ENCODE peak calls at places on chromosomes 11 and 22, in nine cellular contexts. One of them, this sample, is unnamed.

GRCh38 chr11:64073542-64073941 is 37.8 kb downstream of the FLRT1 start:
- DNase-seq in T-helper 1 cell: no peak
- DNase-seq in suprapubic skin: no peak
- DNase-seq in stimulated activated CD4-positive, alpha-beta T cell treated with anti-CD3 and anti-CD28 coated beads, Interleukin-12 subunit alpha, Interleukin-12 subunit beta, amount 100 ng/mL, for 24 hours: no peak
- DNase-seq in iris pigment epithelial cell: no peak
- DNase-seq in activated CD4-positive, alpha-beta T cell treated with anti-CD3 and anti-CD28 coated beads, Interleukin-2, amount 50 U/mL, for 48 hours: no peak
- DNase-seq in dorsolateral prefrontal cortex: no peak
- DNase-seq in naive thymus-derived CD4-positive, alpha-beta T cell: no peak
- DNase-seq in fibroblast of gingiva: no peak
- DNase-seq in this sample: no peak

GRCh38 chr11:12359761-12360160 is 17.6 kb upstream of the PARVA start:
- DNase-seq in fibroblast of gingiva: no peak
- DNase-seq in naive thymus-derived CD4-positive, alpha-beta T cell: no peak
- DNase-seq in T-helper 1 cell: no peak
- DNase-seq in suprapubic skin: no peak
- DNase-seq in activated CD4-positive, alpha-beta T cell treated with anti-CD3 and anti-CD28 coated beads, Interleukin-2, amount 50 U/mL, for 48 hours: no peak
- DNase-seq in dorsolateral prefrontal cortex: no peak
- DNase-seq in stimulated activated CD4-positive, alpha-beta T cell treated with anti-CD3 and anti-CD28 coated beads, Interleukin-12 subunit alpha, Interleukin-12 subunit beta, amount 100 ng/mL, for 24 hours: no peak
- DNase-seq in iris pigment epithelial cell: peak
- DNase-seq in this sample: no peak

GRCh38 chr11:12640355-12640754 is 33.9 kb upstream of the TEAD1 start:
- DNase-seq in fibroblast of gingiva: no peak
- DNase-seq in stimulated activated CD4-positive, alpha-beta T cell treated with anti-CD3 and anti-CD28 coated beads, Interleukin-12 subunit alpha, Interleukin-12 subunit beta, amount 100 ng/mL, for 24 hours: no peak
- DNase-seq in dorsolateral prefrontal cortex: no peak
- DNase-seq in suprapubic skin: no peak
- DNase-seq in naive thymus-derived CD4-positive, alpha-beta T cell: no peak
- DNase-seq in activated CD4-positive, alpha-beta T cell treated with anti-CD3 and anti-CD28 coated beads, Interleukin-2, amount 50 U/mL, for 48 hours: no peak
- DNase-seq in iris pigment epithelial cell: no peak
- DNase-seq in T-helper 1 cell: no peak
- DNase-seq in this sample: no peak

GRCh38 chr22:36439481-36440271 is 41.8 kb downstream of the TXN2 start:
- DNase-seq in iris pigment epithelial cell: peak
- DNase-seq in activated CD4-positive, alpha-beta T cell treated with anti-CD3 and anti-CD28 coated beads, Interleukin-2, amount 50 U/mL, for 48 hours: peak
- DNase-seq in dorsolateral prefrontal cortex: no peak
- DNase-seq in naive thymus-derived CD4-positive, alpha-beta T cell: no peak
- DNase-seq in stimulated activated CD4-positive, alpha-beta T cell treated with anti-CD3 and anti-CD28 coated beads, Interleukin-12 subunit alpha, Interleukin-12 subunit beta, amount 100 ng/mL, for 24 hours: no peak
- DNase-seq in T-helper 1 cell: no peak
- DNase-seq in suprapubic skin: no peak
- DNase-seq in fibroblast of gingiva: peak
- DNase-seq in this sample: no peak

GRCh38 chr11:71472357-71472885 is 19.4 kb downstream of the NADSYN1 start:
- DNase-seq in naive thymus-derived CD4-positive, alpha-beta T cell: no peak
- DNase-seq in suprapubic skin: no peak
- DNase-seq in activated CD4-positive, alpha-beta T cell treated with anti-CD3 and anti-CD28 coated beads, Interleukin-2, amount 50 U/mL, for 48 hours: no peak
- DNase-seq in T-helper 1 cell: no peak
- DNase-seq in dorsolateral prefrontal cortex: no peak
- DNase-seq in fibroblast of gingiva: no peak
- DNase-seq in iris pigment epithelial cell: no peak
- DNase-seq in stimulated activated CD4-positive, alpha-beta T cell treated with anti-CD3 and anti-CD28 coated beads, Interleukin-12 subunit alpha, Interleukin-12 subunit beta, amount 100 ng/mL, for 24 hours: no peak
- DNase-seq in this sample: no peak

GRCh38 chr22:43624144-43624998 is 187.7 kb downstream of the EFCAB6 start:
- DNase-seq in activated CD4-positive, alpha-beta T cell treated with anti-CD3 and anti-CD28 coated beads, Interleukin-2, amount 50 U/mL, for 48 hours: no peak
- DNase-seq in stimulated activated CD4-positive, alpha-beta T cell treated with anti-CD3 and anti-CD28 coated beads, Interleukin-12 subunit alpha, Interleukin-12 subunit beta, amount 100 ng/mL, for 24 hours: no peak
- DNase-seq in dorsolateral prefrontal cortex: no peak
- DNase-seq in fibroblast of gingiva: no peak
- DNase-seq in suprapubic skin: no peak
- DNase-seq in T-helper 1 cell: no peak
- DNase-seq in iris pigment epithelial cell: peak
- DNase-seq in naive thymus-derived CD4-positive, alpha-beta T cell: no peak
- DNase-seq in this sample: no peak

GRCh38 chr11:128582496-128583366 is 4.6 kb downstream of the ETS1 start:
- DNase-seq in iris pigment epithelial cell: peak
- DNase-seq in fibroblast of gingiva: peak
- DNase-seq in dorsolateral prefrontal cortex: no peak
- DNase-seq in suprapubic skin: no peak
- DNase-seq in activated CD4-positive, alpha-beta T cell treated with anti-CD3 and anti-CD28 coated beads, Interleukin-2, amount 50 U/mL, for 48 hours: no peak
- DNase-seq in stimulated activated CD4-positive, alpha-beta T cell treated with anti-CD3 and anti-CD28 coated beads, Interleukin-12 subunit alpha, Interleukin-12 subunit beta, amount 100 ng/mL, for 24 hours: no peak
- DNase-seq in naive thymus-derived CD4-positive, alpha-beta T cell: no peak
- DNase-seq in T-helper 1 cell: no peak
- DNase-seq in this sample: no peak

GRCh38 chr22:44706488-44706887 is 4.5 kb downstream of the PRR5 start:
- DNase-seq in activated CD4-positive, alpha-beta T cell treated with anti-CD3 and anti-CD28 coated beads, Interleukin-2, amount 50 U/mL, for 48 hours: no peak
- DNase-seq in T-helper 1 cell: no peak
- DNase-seq in iris pigment epithelial cell: no peak
- DNase-seq in naive thymus-derived CD4-positive, alpha-beta T cell: no peak
- DNase-seq in fibroblast of gingiva: no peak
- DNase-seq in suprapubic skin: no peak
- DNase-seq in stimulated activated CD4-positive, alpha-beta T cell treated with anti-CD3 and anti-CD28 coated beads, Interleukin-12 subunit alpha, Interleukin-12 subunit beta, amount 100 ng/mL, for 24 hours: no peak
- DNase-seq in dorsolateral prefrontal cortex: no peak
- DNase-seq in this sample: no peak

GRCh38 chr22:30182365-30182764 is 64.2 kb downstream of the LIF start:
- DNase-seq in activated CD4-positive, alpha-beta T cell treated with anti-CD3 and anti-CD28 coated beads, Interleukin-2, amount 50 U/mL, for 48 hours: no peak
- DNase-seq in fibroblast of gingiva: no peak
- DNase-seq in naive thymus-derived CD4-positive, alpha-beta T cell: no peak
- DNase-seq in iris pigment epithelial cell: no peak
- DNase-seq in suprapubic skin: no peak
- DNase-seq in stimulated activated CD4-positive, alpha-beta T cell treated with anti-CD3 and anti-CD28 coated beads, Interleukin-12 subunit alpha, Interleukin-12 subunit beta, amount 100 ng/mL, for 24 hours: no peak
- DNase-seq in T-helper 1 cell: no peak
- DNase-seq in dorsolateral prefrontal cortex: no peak
- DNase-seq in this sample: no peak

GRCh38 chr11:64304032-64304315 is 1.4 kb upstream of the ESRRA start:
- DNase-seq in fibroblast of gingiva: no peak
- DNase-seq in iris pigment epithelial cell: no peak
- DNase-seq in suprapubic skin: no peak
- DNase-seq in activated CD4-positive, alpha-beta T cell treated with anti-CD3 and anti-CD28 coated beads, Interleukin-2, amount 50 U/mL, for 48 hours: no peak
- DNase-seq in dorsolateral prefrontal cortex: no peak
- DNase-seq in naive thymus-derived CD4-positive, alpha-beta T cell: no peak
- DNase-seq in stimulated activated CD4-positive, alpha-beta T cell treated with anti-CD3 and anti-CD28 coated beads, Interleukin-12 subunit alpha, Interleukin-12 subunit beta, amount 100 ng/mL, for 24 hours: no peak
- DNase-seq in T-helper 1 cell: no peak
- DNase-seq in this sample: no peak

GRCh38 chr11:48169259-48169658 is 47.4 kb upstream of the OR4B1 start:
- DNase-seq in stimulated activated CD4-positive, alpha-beta T cell treated with anti-CD3 and anti-CD28 coated beads, Interleukin-12 subunit alpha, Interleukin-12 subunit beta, amount 100 ng/mL, for 24 hours: no peak
- DNase-seq in T-helper 1 cell: no peak
- DNase-seq in iris pigment epithelial cell: no peak
- DNase-seq in suprapubic skin: no peak
- DNase-seq in fibroblast of gingiva: no peak
- DNase-seq in naive thymus-derived CD4-positive, alpha-beta T cell: no peak
- DNase-seq in activated CD4-positive, alpha-beta T cell treated with anti-CD3 and anti-CD28 coated beads, Interleukin-2, amount 50 U/mL, for 48 hours: no peak
- DNase-seq in dorsolateral prefrontal cortex: no peak
- DNase-seq in this sample: no peak

GRCh38 chr11:89487016-89487415 is 4.2 kb downstream of the NOX4 start:
- DNase-seq in activated CD4-positive, alpha-beta T cell treated with anti-CD3 and anti-CD28 coated beads, Interleukin-2, amount 50 U/mL, for 48 hours: no peak
- DNase-seq in iris pigment epithelial cell: peak
- DNase-seq in T-helper 1 cell: no peak
- DNase-seq in dorsolateral prefrontal cortex: no peak
- DNase-seq in suprapubic skin: no peak
- DNase-seq in stimulated activated CD4-positive, alpha-beta T cell treated with anti-CD3 and anti-CD28 coated beads, Interleukin-12 subunit alpha, Interleukin-12 subunit beta, amount 100 ng/mL, for 24 hours: no peak
- DNase-seq in naive thymus-derived CD4-positive, alpha-beta T cell: no peak
- DNase-seq in fibroblast of gingiva: no peak
- DNase-seq in this sample: no peak

GRCh38 chr22:30609260-30610185 is 2.5 kb downstream of the TCN2 start:
- DNase-seq in fibroblast of gingiva: peak
- DNase-seq in stimulated activated CD4-positive, alpha-beta T cell treated with anti-CD3 and anti-CD28 coated beads, Interleukin-12 subunit alpha, Interleukin-12 subunit beta, amount 100 ng/mL, for 24 hours: no peak
- DNase-seq in iris pigment epithelial cell: peak
- DNase-seq in suprapubic skin: no peak
- DNase-seq in activated CD4-positive, alpha-beta T cell treated with anti-CD3 and anti-CD28 coated beads, Interleukin-2, amount 50 U/mL, for 48 hours: peak
- DNase-seq in naive thymus-derived CD4-positive, alpha-beta T cell: no peak
- DNase-seq in T-helper 1 cell: no peak
- DNase-seq in dorsolateral prefrontal cortex: no peak
- DNase-seq in this sample: no peak

GRCh38 chr11:69211540-69212120 is 55.9 kb downstream of the SMIM38 start:
- DNase-seq in iris pigment epithelial cell: no peak
- DNase-seq in naive thymus-derived CD4-positive, alpha-beta T cell: no peak
- DNase-seq in fibroblast of gingiva: no peak
- DNase-seq in dorsolateral prefrontal cortex: no peak
- DNase-seq in activated CD4-positive, alpha-beta T cell treated with anti-CD3 and anti-CD28 coated beads, Interleukin-2, amount 50 U/mL, for 48 hours: no peak
- DNase-seq in suprapubic skin: peak
- DNase-seq in stimulated activated CD4-positive, alpha-beta T cell treated with anti-CD3 and anti-CD28 coated beads, Interleukin-12 subunit alpha, Interleukin-12 subunit beta, amount 100 ng/mL, for 24 hours: no peak
- DNase-seq in T-helper 1 cell: no peak
- DNase-seq in this sample: no peak

GRCh38 chr11:57357827-57358226 is 19.7 kb downstream of the P2RX3 start:
- DNase-seq in iris pigment epithelial cell: peak
- DNase-seq in suprapubic skin: no peak
- DNase-seq in stimulated activated CD4-positive, alpha-beta T cell treated with anti-CD3 and anti-CD28 coated beads, Interleukin-12 subunit alpha, Interleukin-12 subunit beta, amount 100 ng/mL, for 24 hours: no peak
- DNase-seq in activated CD4-positive, alpha-beta T cell treated with anti-CD3 and anti-CD28 coated beads, Interleukin-2, amount 50 U/mL, for 48 hours: no peak
- DNase-seq in T-helper 1 cell: no peak
- DNase-seq in fibroblast of gingiva: no peak
- DNase-seq in dorsolateral prefrontal cortex: no peak
- DNase-seq in naive thymus-derived CD4-positive, alpha-beta T cell: no peak
- DNase-seq in this sample: no peak

GRCh38 chr22:40027191-40028097 is 32.7 kb downstream of the FAM83F start:
- DNase-seq in fibroblast of gingiva: no peak
- DNase-seq in T-helper 1 cell: no peak
- DNase-seq in iris pigment epithelial cell: no peak
- DNase-seq in activated CD4-positive, alpha-beta T cell treated with anti-CD3 and anti-CD28 coated beads, Interleukin-2, amount 50 U/mL, for 48 hours: no peak
- DNase-seq in naive thymus-derived CD4-positive, alpha-beta T cell: no peak
- DNase-seq in dorsolateral prefrontal cortex: no peak
- DNase-seq in stimulated activated CD4-positive, alpha-beta T cell treated with anti-CD3 and anti-CD28 coated beads, Interleukin-12 subunit alpha, Interleukin-12 subunit beta, amount 100 ng/mL, for 24 hours: no peak
- DNase-seq in suprapubic skin: no peak
- DNase-seq in this sample: no peak

GRCh38 chr11:34997872-34998548 is 81.6 kb downstream of the PDHX start:
- DNase-seq in T-helper 1 cell: no peak
- DNase-seq in activated CD4-positive, alpha-beta T cell treated with anti-CD3 and anti-CD28 coated beads, Interleukin-2, amount 50 U/mL, for 48 hours: no peak
- DNase-seq in dorsolateral prefrontal cortex: no peak
- DNase-seq in stimulated activated CD4-positive, alpha-beta T cell treated with anti-CD3 and anti-CD28 coated beads, Interleukin-12 subunit alpha, Interleukin-12 subunit beta, amount 100 ng/mL, for 24 hours: no peak
- DNase-seq in fibroblast of gingiva: peak
- DNase-seq in naive thymus-derived CD4-positive, alpha-beta T cell: peak
- DNase-seq in suprapubic skin: no peak
- DNase-seq in iris pigment epithelial cell: no peak
- DNase-seq in this sample: no peak

GRCh38 chr22:40118979-40119378 is 58.7 kb upstream of the TNRC6B start:
- DNase-seq in stimulated activated CD4-positive, alpha-beta T cell treated with anti-CD3 and anti-CD28 coated beads, Interleukin-12 subunit alpha, Interleukin-12 subunit beta, amount 100 ng/mL, for 24 hours: no peak
- DNase-seq in dorsolateral prefrontal cortex: no peak
- DNase-seq in fibroblast of gingiva: no peak
- DNase-seq in iris pigment epithelial cell: no peak
- DNase-seq in suprapubic skin: no peak
- DNase-seq in activated CD4-positive, alpha-beta T cell treated with anti-CD3 and anti-CD28 coated beads, Interleukin-2, amount 50 U/mL, for 48 hours: no peak
- DNase-seq in naive thymus-derived CD4-positive, alpha-beta T cell: no peak
- DNase-seq in T-helper 1 cell: no peak
- DNase-seq in this sample: no peak

GRCh38 chr11:77094841-77095365 is 7.7 kb upstream of the OMP start:
- DNase-seq in iris pigment epithelial cell: no peak
- DNase-seq in fibroblast of gingiva: no peak
- DNase-seq in activated CD4-positive, alpha-beta T cell treated with anti-CD3 and anti-CD28 coated beads, Interleukin-2, amount 50 U/mL, for 48 hours: no peak
- DNase-seq in naive thymus-derived CD4-positive, alpha-beta T cell: no peak
- DNase-seq in T-helper 1 cell: no peak
- DNase-seq in dorsolateral prefrontal cortex: no peak
- DNase-seq in suprapubic skin: no peak
- DNase-seq in stimulated activated CD4-positive, alpha-beta T cell treated with anti-CD3 and anti-CD28 coated beads, Interleukin-12 subunit alpha, Interleukin-12 subunit beta, amount 100 ng/mL, for 24 hours: no peak
- DNase-seq in this sample: no peak

GRCh38 chr11:16606784-16607674 is 131.4 kb upstream of the C11orf58 start:
- DNase-seq in fibroblast of gingiva: no peak
- DNase-seq in activated CD4-positive, alpha-beta T cell treated with anti-CD3 and anti-CD28 coated beads, Interleukin-2, amount 50 U/mL, for 48 hours: no peak
- DNase-seq in iris pigment epithelial cell: no peak
- DNase-seq in stimulated activated CD4-positive, alpha-beta T cell treated with anti-CD3 and anti-CD28 coated beads, Interleukin-12 subunit alpha, Interleukin-12 subunit beta, amount 100 ng/mL, for 24 hours: no peak
- DNase-seq in T-helper 1 cell: no peak
- DNase-seq in naive thymus-derived CD4-positive, alpha-beta T cell: no peak
- DNase-seq in dorsolateral prefrontal cortex: no peak
- DNase-seq in suprapubic skin: no peak
- DNase-seq in this sample: no peak